ENCODE peak calls at places on chromosomes 16 and 17, in six cellular contexts. I is sigmoid colon, L is stomach, H is K562, D is HCT116, T is transverse colon. J is an unnamed sample.

GRCh38 chr16:12551946-12552345 is 251.7 kb downstream of the CPPED1 start:
- DNase-seq in I (no peak), L (no peak), H (no peak), D (no peak), T (no peak), J (no peak)

GRCh38 chr17:18987862-18988545 is 16.6 kb downstream of the FAM83G start:
- DNase-seq in I (no peak), L (peak), H (no peak), D (no peak), T (no peak), J (no peak)

GRCh38 chr17:40862985-40863733 is 3.9 kb downstream of the KRT12 start:
- DNase-seq in I (no peak), L (no peak), H (no peak), D (no peak), T (no peak), J (no peak)

GRCh38 chr17:5282639-5283217 is 644 bp downstream of the RABEP1 start:
- DNase-seq in I (no peak), L (no peak), H (peak), D (no peak), T (peak), J (no peak)

GRCh38 chr17:5715478-5715877 is 131.2 kb upstream of the NLRP1 start:
- DNase-seq in I (no peak), L (no peak), H (no peak), D (no peak), T (no peak), J (no peak)

GRCh38 chr17:75327757-75328156 is 38.5 kb upstream of the SLC25A19 start:
- DNase-seq in I (no peak), L (no peak), H (no peak), D (no peak), T (no peak), J (no peak)

GRCh38 chr17:80845863-80846671 is 145.6 kb upstream of the CHMP6 start:
- DNase-seq in I (peak), L (no peak), H (no peak), D (no peak), T (peak), J (no peak)

GRCh38 chr17:81652901-81653771 is 3.2 kb downstream of the PDE6G start:
- DNase-seq in I (peak), L (no peak), H (peak), D (no peak), T (no peak), J (no peak)

GRCh38 chr17:38914741-38915638 is 10.4 kb upstream of the LASP1NB start:
- DNase-seq in I (peak), L (peak), H (no peak), D (no peak), T (no peak), J (no peak)

GRCh38 chr17:50155115-50155819 is 4.8 kb upstream of the PPP1R9B start:
- DNase-seq in I (no peak), L (no peak), H (no peak), D (no peak), T (no peak), J (no peak)

GRCh38 chr16:48537275-48537674 is 72.7 kb downstream of the N4BP1 start:
- DNase-seq in I (peak), L (no peak), H (no peak), D (no peak), T (no peak), J (no peak)

GRCh38 chr16:50248845-50249244 is 17.5 kb upstream of the ADCY7 start:
- DNase-seq in I (no peak), L (no peak), H (no peak), D (no peak), T (no peak), J (peak)

GRCh38 chr17:60173304-60173807 is 23.6 kb downstream of the CA4 start:
- DNase-seq in I (no peak), L (no peak), H (no peak), D (no peak), T (no peak), J (no peak)

GRCh38 chr16:14489460-14489859 is 140.6 kb downstream of the PARN start:
- DNase-seq in I (no peak), L (no peak), H (peak), D (peak), T (no peak), J (no peak)

GRCh38 chr17:16378631-16379282 is 2.1 kb upstream of the UBB start:
- DNase-seq in I (no peak), L (peak), H (peak), D (no peak), T (peak), J (no peak)

GRCh38 chr16:47574091-47575054 is 113.2 kb downstream of the PHKB start:
- DNase-seq in I (no peak), L (no peak), H (no peak), D (no peak), T (no peak), J (no peak)

GRCh38 chr17:18324140-18325049 is 9.3 kb downstream of the SMCR8 start:
- DNase-seq in I (peak), L (no peak), H (no peak), D (no peak), T (no peak), J (no peak)

GRCh38 chr16:82983390-82983789 is 356.6 kb downstream of the CDH13 start:
- DNase-seq in I (no peak), L (no peak), H (no peak), D (no peak), T (no peak), J (no peak)

GRCh38 chr16:79071424-79071823 is 529.1 kb downstream of the MAF start:
- DNase-seq in I (peak), L (no peak), H (no peak), D (no peak), T (peak), J (peak)

GRCh38 chr16:4442371-4442770 is 16.7 kb downstream of the DNAJA3 start:
- DNase-seq in I (no peak), L (no peak), H (no peak), D (no peak), T (no peak), J (no peak)

GRCh38 chr16:73197598-73197997 is 149.7 kb upstream of the ZFHX3 start:
- DNase-seq in I (no peak), L (no peak), H (no peak), D (no peak), T (peak), J (no peak)

GRCh38 chr17:30436729-30437128 is 40.5 kb upstream of the GOSR1 start:
- DNase-seq in I (no peak), L (no peak), H (no peak), D (no peak), T (no peak), J (no peak)

DNA sequence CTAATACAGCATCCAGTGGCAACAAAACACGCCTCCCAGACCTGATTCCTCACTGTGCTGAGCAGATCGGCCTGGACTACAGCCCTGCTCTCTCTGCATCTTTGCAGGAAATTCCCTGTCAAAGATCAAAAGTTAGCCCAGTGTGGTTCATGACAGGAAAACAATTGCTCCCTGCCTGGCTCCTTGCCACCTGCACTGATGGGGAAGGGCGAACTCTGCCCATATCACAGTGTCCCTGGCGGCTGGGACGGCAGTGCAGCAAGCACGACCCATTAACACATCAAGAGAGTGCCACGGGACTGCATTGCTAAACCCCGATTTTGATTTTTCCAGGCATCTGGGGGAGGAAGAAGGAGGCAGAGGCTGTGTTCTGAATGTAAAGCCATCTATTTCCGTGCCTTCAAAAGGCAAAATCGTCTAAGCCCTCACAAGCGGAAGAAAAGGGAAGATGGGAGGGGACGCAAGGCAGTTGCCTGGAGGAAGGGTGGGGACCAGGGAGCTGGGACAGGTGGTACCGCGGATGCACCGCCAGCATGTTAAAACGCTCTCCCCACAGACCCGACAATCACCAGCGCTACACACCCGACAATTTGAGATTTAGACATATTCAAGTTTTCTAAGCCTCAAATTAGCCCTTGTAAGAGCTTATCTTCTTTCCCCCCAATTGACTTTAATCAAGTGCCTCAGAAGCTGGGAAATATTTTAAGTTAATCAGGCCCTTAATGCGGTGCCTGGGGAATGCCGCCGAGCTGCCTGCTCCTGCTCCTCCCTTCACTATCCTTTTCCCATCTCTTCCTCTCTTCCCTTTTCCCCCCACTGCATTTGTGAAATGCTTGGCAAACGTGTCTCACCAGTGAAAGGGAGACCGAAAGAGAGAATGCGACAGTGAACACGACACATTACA is 238.8 kb upstream of the CDH5 start:
- DNase-seq in I (no peak), L (no peak), H (no peak), D (no peak), T (no peak), J (no peak)
- TF ChIP-seq POLR2AphosphoS5 in I (no peak), L (no peak), H (no peak), D (no peak), T (no peak), J (no peak)

DNA sequence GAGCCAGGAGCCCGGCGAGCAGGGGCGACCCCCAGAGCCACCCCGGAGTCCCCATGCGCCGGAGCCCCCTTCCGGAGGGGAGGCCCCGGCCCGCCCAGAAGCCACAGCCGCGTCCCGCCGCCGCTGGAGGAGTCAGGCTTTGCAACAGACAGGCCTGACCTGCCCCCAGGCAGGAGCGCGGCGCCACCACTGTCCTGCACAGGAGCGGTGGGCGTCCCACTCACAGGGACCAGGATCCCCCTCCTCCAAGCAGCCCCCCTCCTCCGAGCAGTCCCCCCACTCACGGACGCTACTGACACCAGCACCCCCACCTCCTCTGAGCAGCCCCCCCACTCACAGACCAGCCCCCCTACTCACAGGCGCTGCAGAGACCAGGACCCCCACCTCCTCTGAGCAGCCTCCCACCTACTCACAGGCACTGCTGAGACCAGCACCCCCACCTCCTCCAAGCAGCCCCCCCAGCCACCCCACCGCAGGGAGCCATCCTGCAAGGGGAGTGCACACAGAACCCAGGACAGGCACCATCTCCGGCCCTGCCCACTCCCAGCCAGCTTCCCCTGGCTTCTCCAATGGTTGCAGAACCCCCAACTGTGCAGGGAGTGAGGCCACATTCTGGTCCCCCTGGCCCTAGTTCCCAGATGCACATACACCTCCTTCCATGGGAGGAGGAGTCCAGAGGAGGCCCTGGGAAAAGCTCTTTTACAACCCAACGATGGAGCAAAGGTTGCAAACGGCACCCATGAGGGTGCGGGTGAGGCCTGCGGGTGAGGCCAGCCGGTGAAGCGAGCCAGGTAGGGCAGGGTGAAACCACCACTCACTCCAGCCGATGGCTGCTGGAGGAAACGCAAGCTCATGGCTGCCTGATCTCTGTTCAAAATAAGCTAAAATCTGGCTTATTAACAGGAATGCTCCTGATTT is 69.9 kb downstream of the ABR start:
- DNase-seq in I (no peak), L (peak), H (no peak), D (no peak), T (peak), J (no peak)
- TF ChIP-seq CTCF in I (no peak), L (no peak), H (no peak), D (no peak), T (no peak), J (no peak)

GRCh38 chr17:42744283-42744805 is 496 bp downstream of the EZH1 start:
- DNase-seq in I (peak), L (peak), H (no peak), D (peak), T (peak), J (peak)
- TF ChIP-seq POLR2AphosphoS5 in I (peak), L (no peak), H (no peak), D (peak), T (no peak), J (no peak)

GRCh38 chr16:55152875-55153390 is 171.1 kb upstream of the IRX6 start:
- DNase-seq in I (no peak), L (no peak), H (no peak), D (no peak), T (no peak), J (no peak)
- TF ChIP-seq CTCF in I (no peak), L (no peak), H (no peak), D (no peak), T (no peak), J (no peak)

DNA sequence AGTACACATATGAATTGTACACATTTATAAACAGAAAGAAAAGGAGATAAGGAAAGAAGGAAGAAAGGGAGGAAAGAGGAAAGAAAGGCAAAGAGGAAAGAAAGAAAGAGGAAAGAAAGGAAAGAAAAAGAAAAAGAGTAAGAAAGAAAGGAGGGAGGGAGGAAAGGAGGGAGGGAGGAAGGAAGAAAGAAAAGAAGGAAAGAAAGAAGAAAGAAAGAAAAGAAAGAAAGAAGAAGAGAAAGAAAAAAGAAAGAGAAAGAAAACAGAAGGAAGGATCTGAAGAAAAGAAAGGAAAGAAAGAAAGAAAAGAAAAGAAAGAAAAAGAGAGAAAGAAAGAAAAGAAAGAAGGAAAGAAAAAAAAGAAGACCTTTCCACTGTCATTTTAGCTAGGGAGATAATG is 571.4 kb upstream of the SALL1 start:
- DNase-seq in I (no peak), L (no peak), H (no peak), D (no peak), T (no peak), J (no peak)
- TF ChIP-seq POLR2AphosphoS5 in I (no peak), L (no peak), H (no peak), D (no peak), T (no peak), J (no peak)

DNA sequence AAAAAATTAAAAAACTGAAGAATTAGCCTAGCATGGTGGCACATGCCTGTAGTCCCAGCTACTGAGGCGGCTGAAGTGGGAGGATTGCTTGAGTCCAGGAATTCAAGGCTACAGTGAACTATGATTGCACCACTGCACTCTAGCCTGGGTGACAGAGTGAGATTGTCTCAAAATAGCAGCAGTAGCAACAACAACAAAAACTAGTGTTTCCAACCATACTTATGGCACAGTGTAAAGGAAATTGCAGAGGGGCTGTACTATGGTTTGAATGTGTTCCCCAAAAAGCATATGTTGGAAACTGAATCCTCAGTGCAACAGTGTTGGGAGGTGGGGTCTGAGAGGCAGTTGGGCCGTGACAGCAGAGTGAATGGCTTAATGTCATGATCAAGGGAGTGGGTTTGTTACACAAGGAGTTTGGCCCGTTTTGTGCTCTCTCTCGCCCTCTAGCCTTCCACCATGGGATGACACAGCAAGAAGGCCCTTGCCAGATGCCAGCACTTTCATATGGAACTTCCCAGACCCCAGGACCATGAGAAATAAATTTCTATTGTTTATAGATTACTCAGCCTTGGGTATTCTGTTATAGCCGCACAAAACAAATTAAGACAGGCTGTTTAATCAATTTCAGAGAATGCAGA is 70.0 kb downstream of the PGS1 start:
- DNase-seq in I (no peak), L (no peak), H (no peak), D (no peak), T (no peak), J (no peak)
- TF ChIP-seq CTCF in I (no peak), L (no peak), H (peak), D (peak), T (no peak), J (no peak)